ENCODE peak calls at places on chromosomes 11 and 22, in six cellular contexts. N is fibroblast of mammary gland; J is activated naive CD4-positive, alpha-beta T cell treated with Interleukin-2 at 50 U/mL for 16 hours; Z is NCI-H1694; R is iPS-NIHi11; O is Panc1. Y is an unnamed sample.

GRCh38 chr22:24466831-24467249 is 28.3 kb upstream of the UPB1 start:
- DNase-seq in N (peak), J (no peak), Z (no peak), R (peak), O (no peak), Y (no peak)

GRCh38 chr22:48560389-48560751 is 1267.3 kb downstream of the BRD1 start:
- DNase-seq in N (no peak), J (no peak), Z (no peak), R (no peak), O (no peak), Y (no peak)

GRCh38 chr11:14310696-14311095 is 48.3 kb downstream of the RRAS2 start:
- DNase-seq in N (peak), J (no peak), Z (no peak), R (no peak), O (no peak), Y (no peak)

GRCh38 chr22:29167032-29167911 is 38.4 kb upstream of the EMID1 start:
- DNase-seq in N (no peak), J (peak), Z (no peak), R (peak), O (no peak), Y (no peak)

GRCh38 chr11:65766535-65766934 is 14.2 kb downstream of the AP5B1 start:
- DNase-seq in N (peak), J (no peak), Z (no peak), R (no peak), O (no peak), Y (no peak)

GRCh38 chr11:17594686-17595192 is 47.7 kb downstream of the OTOG start:
- DNase-seq in N (no peak), J (no peak), Z (no peak), R (no peak), O (no peak), Y (no peak)

GRCh38 chr11:113163291-113164030 is 150.9 kb upstream of the TTC12 start:
- DNase-seq in N (peak), J (no peak), Z (no peak), R (no peak), O (no peak), Y (no peak)

GRCh38 chr11:76510060-76511047 is 65.5 kb downstream of the EMSY start:
- DNase-seq in N (no peak), J (no peak), Z (no peak), R (peak), O (no peak), Y (no peak)

GRCh38 chr22:42921301-42921700 is 64.2 kb upstream of the ARFGAP3 start:
- DNase-seq in N (no peak), J (no peak), Z (no peak), R (no peak), O (no peak), Y (no peak)